ENCODE peak calls at places on chromosomes 2 and 18, in six cellular contexts. Z is body of pancreas, V is HepG2, T is K562, G is esophagus muscularis mucosa, C is lower leg skin. N is an unnamed sample.

GRCh38 chr18:51522821-51523220 is 325.3 kb upstream of the MEX3C start:
- DNase-seq in Z (no peak), V (no peak), T (no peak), G (no peak), C (no peak), N (no peak)

GRCh38 chr2:26068602-26069298 is 34.9 kb downstream of the RAB10 start:
- DNase-seq in Z (no peak), V (peak), T (peak), G (no peak), C (no peak), N (no peak)

GRCh38 chr2:240211096-240211495 is 70.6 kb upstream of the OTOS start:
- DNase-seq in Z (no peak), V (no peak), T (no peak), G (no peak), C (peak), N (peak)

GRCh38 chr2:181380581-181380980 is 76.6 kb upstream of the ITGA4 start:
- DNase-seq in Z (no peak), V (no peak), T (no peak), G (no peak), C (no peak), N (no peak)

GRCh38 chr2:9638532-9638931 is 7.7 kb upstream of the YWHAQ start:
- DNase-seq in Z (peak), V (peak), T (peak), G (peak), C (peak), N (peak)

GRCh38 chr18:48048251-48048650 is 117.8 kb upstream of the SMAD2 start:
- DNase-seq in Z (no peak), V (no peak), T (no peak), G (no peak), C (no peak), N (no peak)

GRCh38 chr2:167550448-167550847 is 662.2 kb downstream of the XIRP2 start:
- DNase-seq in Z (no peak), V (peak), T (peak), G (no peak), C (no peak), N (no peak)

GRCh38 chr18:48994044-48994651 is 43.4 kb upstream of the SMAD7 start:
- DNase-seq in Z (no peak), V (peak), T (no peak), G (no peak), C (no peak), N (no peak)

GRCh38 chr2:965640-966147 is 15.0 kb downstream of the SNTG2 start:
- DNase-seq in Z (no peak), V (no peak), T (no peak), G (peak), C (no peak), N (no peak)

GRCh38 chr2:102313025-102313424 is 1.7 kb downstream of the IL1RL1 start:
- DNase-seq in Z (no peak), V (no peak), T (no peak), G (no peak), C (no peak), N (no peak)

GRCh38 chr18:31386683-31387082 is 10.1 kb downstream of the DSG4 start:
- DNase-seq in Z (no peak), V (no peak), T (no peak), G (no peak), C (no peak), N (no peak)

GRCh38 chr2:64516651-64517510 is 7.2 kb upstream of the AFTPH start:
- DNase-seq in Z (no peak), V (peak), T (no peak), G (no peak), C (no peak), N (no peak)

GRCh38 chr18:3447035-3447894 is 2.7 kb upstream of the TGIF1 start:
- DNase-seq in Z (peak), V (no peak), T (peak), G (no peak), C (peak), N (peak)

GRCh38 chr2:66872056-66872821 is 437.3 kb downstream of the MEIS1 start:
- DNase-seq in Z (peak), V (no peak), T (no peak), G (no peak), C (no peak), N (no peak)

GRCh38 chr18:59300676-59301285 is 17.7 kb downstream of the CPLX4 start:
- DNase-seq in Z (no peak), V (no peak), T (no peak), G (peak), C (no peak), N (no peak)
- TF ChIP-seq POLR2A in Z (no peak), V (no peak), T (no peak), G (no peak), C (no peak), N (no peak)

GRCh38 chr2:20064841-20065240 is 13.4 kb upstream of the LAPTM4A start:
- DNase-seq in Z (no peak), V (no peak), T (no peak), G (no peak), C (no peak), N (no peak)

GRCh38 chr2:20062615-20063545 is 11.5 kb upstream of the LAPTM4A start:
- DNase-seq in Z (no peak), V (no peak), T (no peak), G (no peak), C (no peak), N (no peak)

GRCh38 chr2:20061476-20061875 is 10.0 kb upstream of the LAPTM4A start:
- DNase-seq in Z (no peak), V (no peak), T (no peak), G (no peak), C (no peak), N (no peak)

GRCh38 chr2:20064421-20064820 is 13.0 kb upstream of the LAPTM4A start:
- DNase-seq in Z (no peak), V (no peak), T (no peak), G (no peak), C (no peak), N (no peak)

GRCh38 chr2:20061940-20062339 is 10.5 kb upstream of the LAPTM4A start:
- DNase-seq in Z (no peak), V (no peak), T (no peak), G (no peak), C (no peak), N (no peak)
- H3K4me3 ChIP-seq in Z (no peak), V (no peak), T (no peak), G (no peak), C (no peak), N (no peak)

GRCh38 chr18:75782826-75783225 is 355.3 kb upstream of the SMIM21 start:
- DNase-seq in Z (no peak), V (no peak), T (no peak), G (no peak), C (no peak), N (no peak)

GRCh38 chr18:75779450-75779849 is 351.9 kb upstream of the SMIM21 start:
- DNase-seq in Z (no peak), V (no peak), T (no peak), G (no peak), C (no peak), N (no peak)

GRCh38 chr18:75783816-75784215 is 356.3 kb upstream of the SMIM21 start:
- DNase-seq in Z (no peak), V (no peak), T (no peak), G (no peak), C (no peak), N (no peak)

GRCh38 chr18:75777630-75778029 is 350.1 kb upstream of the SMIM21 start:
- DNase-seq in Z (no peak), V (no peak), T (no peak), G (no peak), C (no peak), N (no peak)

GRCh38 chr18:75779910-75780309 is 352.4 kb upstream of the SMIM21 start:
- DNase-seq in Z (no peak), V (no peak), T (no peak), G (no peak), C (no peak), N (no peak)
- TF ChIP-seq POLR2A in Z (no peak), V (no peak), T (no peak), G (no peak), C (no peak), N (no peak)

GRCh38 chr2:28360742-28361293 is 31.8 kb upstream of the FOSL2 start:
- DNase-seq in Z (no peak), V (no peak), T (peak), G (no peak), C (no peak), N (no peak)

GRCh38 chr2:28360066-28360741 is 32.5 kb upstream of the FOSL2 start:
- DNase-seq in Z (no peak), V (no peak), T (no peak), G (no peak), C (no peak), N (no peak)

GRCh38 chr2:28358668-28359201 is 33.9 kb upstream of the FOSL2 start:
- DNase-seq in Z (no peak), V (no peak), T (no peak), G (no peak), C (no peak), N (no peak)

GRCh38 chr2:28357948-28358667 is 34.5 kb upstream of the FOSL2 start:
- DNase-seq in Z (no peak), V (no peak), T (no peak), G (no peak), C (no peak), N (no peak)

DNA sequence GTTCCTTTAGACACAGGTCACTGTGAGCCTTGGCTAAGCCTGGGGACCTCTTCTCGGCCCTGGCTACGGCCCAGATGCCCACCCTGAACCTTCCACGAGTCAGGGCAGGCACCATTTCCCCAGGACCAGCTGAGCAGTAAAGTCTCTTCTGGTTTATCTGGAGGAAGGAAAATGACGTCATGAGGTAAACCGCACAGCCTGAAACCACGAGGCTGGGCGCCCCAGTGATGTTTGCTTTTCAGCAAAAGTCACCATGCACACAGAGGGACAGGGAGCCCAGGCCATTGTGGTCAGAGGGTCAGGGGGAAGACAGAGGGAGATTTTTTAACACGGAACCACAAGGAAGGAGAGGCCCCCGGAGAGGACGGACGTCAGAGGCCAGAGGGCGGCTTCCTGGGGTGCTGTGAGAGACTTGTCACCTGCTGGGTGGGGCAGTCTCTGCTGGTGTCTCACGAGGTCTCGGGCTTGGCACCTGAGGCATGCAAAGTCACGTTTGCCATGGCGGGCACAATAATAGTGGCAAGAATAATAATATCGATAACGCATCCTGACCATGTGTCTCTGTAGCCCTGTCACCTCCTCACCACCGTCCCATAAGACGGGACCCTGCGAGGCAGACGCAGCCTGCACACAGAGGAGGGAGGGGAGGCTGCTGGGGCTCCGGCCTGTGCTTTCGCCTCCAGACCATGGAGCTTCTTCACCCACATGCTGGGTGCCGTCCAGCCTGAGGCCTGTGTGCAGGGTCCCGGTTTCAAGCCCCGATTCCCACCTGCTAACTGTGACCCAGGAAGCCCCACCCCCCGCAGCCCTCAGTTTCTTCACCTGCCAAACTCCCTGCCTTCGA is 33.2 kb upstream of the FOSL2 start:
- DNase-seq in Z (peak), V (peak), T (peak), G (no peak), C (no peak), N (no peak)
- H3K4me3 ChIP-seq in Z (no peak), V (peak), T (no peak), G (no peak), C (no peak), N (no peak)

GRCh38 chr2:127293386-127293757 is 572 bp downstream of the ERCC3 start:
- DNase-seq in Z (no peak), V (no peak), T (peak), G (no peak), C (no peak), N (no peak)

GRCh38 chr2:127288274-127288673 is 5.7 kb downstream of the ERCC3 start:
- DNase-seq in Z (no peak), V (no peak), T (no peak), G (no peak), C (no peak), N (no peak)

DNA sequence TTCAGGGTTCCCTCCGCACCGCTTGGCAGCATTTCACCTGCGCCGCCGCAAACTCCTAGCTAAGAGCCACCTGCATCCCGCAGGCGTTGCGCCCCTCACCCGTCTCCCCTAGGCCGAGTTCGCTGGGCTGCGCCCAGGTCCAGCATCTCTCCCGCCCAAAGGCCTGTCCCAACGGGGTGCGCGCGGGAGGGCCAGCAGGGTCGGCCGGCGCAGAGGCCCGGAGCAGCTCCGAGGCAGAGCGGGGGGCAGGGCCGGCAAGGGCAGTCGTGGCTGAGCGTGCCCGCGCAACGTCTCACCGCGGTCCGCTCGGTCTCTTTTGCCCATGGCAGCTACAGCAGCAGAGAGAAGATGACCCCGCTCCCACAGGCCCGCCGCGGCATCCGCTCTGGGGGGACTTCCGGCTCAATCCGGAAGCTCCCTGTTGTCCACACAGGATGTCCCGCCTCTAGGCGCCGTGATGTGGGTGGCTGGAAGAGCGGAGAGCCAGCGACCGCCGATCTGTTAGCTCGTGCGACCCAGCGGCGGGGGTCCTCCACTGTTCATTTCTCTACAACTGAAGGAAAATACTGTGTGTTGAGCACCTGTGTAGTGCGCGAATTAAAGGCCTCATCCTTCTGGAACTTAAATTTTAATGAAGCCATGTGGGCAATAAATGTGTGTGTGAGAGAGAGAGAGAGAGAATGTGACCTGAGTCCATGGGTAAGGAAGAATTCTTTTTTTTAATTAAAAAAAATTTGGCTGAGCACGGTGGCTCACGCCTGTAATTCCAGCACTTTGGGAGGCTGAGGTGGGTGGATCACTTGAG is at the start of gene ERCC3:
- DNase-seq in Z (peak), V (peak), T (peak), G (peak), C (peak), N (peak)
- TF ChIP-seq POLR2A in Z (peak), V (peak), T (peak), G (no peak), C (no peak), N (peak)

GRCh38 chr18:28174181-28174906 is 2.6 kb downstream of the CDH2 start:
- DNase-seq in Z (no peak), V (peak), T (no peak), G (no peak), C (no peak), N (no peak)

GRCh38 chr18:28175930-28176673 is 828 bp downstream of the CDH2 start:
- DNase-seq in Z (no peak), V (no peak), T (no peak), G (peak), C (no peak), N (no peak)

GRCh38 chr18:28176933-28177827 is at the start of gene CDH2:
- DNase-seq in Z (no peak), V (peak), T (no peak), G (no peak), C (no peak), N (no peak)

GRCh38 chr18:28176674-28176932 is 327 bp downstream of the CDH2 start:
- DNase-seq in Z (no peak), V (no peak), T (no peak), G (no peak), C (no peak), N (no peak)

GRCh38 chr18:28175047-28175929 is 1.6 kb downstream of the CDH2 start:
- DNase-seq in Z (no peak), V (peak), T (no peak), G (peak), C (no peak), N (no peak)
- H3K4me3 ChIP-seq in Z (no peak), V (peak), T (no peak), G (peak), C (no peak), N (peak)

DNA sequence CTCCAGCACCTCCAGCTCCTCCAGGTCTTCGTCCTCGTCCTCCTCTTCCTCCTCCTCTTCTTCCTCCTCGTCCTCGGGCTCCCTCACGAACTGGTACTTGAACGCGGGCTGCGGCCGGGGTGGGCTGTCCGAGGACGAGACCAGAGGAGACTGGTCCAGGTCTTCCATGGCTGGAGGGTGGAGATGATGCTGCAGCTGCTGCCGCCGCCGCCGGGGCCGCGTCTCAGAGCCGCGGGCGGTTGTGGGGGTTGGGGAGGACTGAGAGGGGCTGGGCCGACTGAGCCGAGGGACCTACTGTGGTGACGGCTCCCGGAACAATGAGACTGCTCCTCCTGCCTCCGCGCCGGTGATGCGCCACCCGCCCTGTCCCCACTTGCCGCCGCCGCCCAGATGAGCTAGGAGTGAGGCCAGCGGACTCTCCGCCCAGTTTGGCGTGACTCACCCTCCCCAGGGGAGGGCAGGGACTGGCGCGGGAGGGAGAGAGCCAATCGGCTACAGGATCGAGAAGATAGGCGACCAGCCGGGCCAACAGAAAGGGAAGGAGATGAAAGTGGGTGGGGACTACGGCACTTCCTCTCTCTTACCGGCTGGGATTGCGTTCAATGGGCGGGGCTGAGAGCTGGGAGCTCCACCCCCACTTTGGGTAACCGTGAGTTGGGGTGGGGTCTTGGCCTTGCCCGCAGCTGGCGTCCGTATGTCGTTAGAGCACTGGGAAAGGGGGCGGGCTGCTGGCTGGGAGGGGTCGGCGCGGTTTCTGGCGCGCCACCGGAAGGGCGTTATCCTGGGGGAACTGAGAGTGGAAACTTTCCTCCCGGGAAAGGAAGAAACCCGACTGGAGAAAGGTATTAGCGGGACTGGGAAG is at the start of gene RTN4:
- DNase-seq in Z (peak), V (peak), T (peak), G (peak), C (peak), N (peak)
- TF ChIP-seq POLR2A in Z (peak), V (peak), T (peak), G (peak), C (no peak), N (peak)

N was measured in suprapubic skin.